ENCODE peak calls at places on chromosomes 4 and X, in four cellular contexts. F, P, C and E are unnamed samples.

GRCh38 chr4:51843309-51844156 is 580 bp downstream of the DCUN1D4 start:
- DNase-seq in F (peak), P (peak), C (no peak), E (peak)

GRCh38 chr4:88803600-88804096 is 106.0 kb upstream of the NAP1L5 start:
- DNase-seq in F (no peak), P (no peak), C (no peak), E (no peak)

GRCh38 chrX:43679058-43679457 is 23.0 kb downstream of the MAOA start:
- DNase-seq in F (no peak), P (no peak), C (no peak), E (no peak)

GRCh38 chrX:77694491-77694890 is 91.5 kb downstream of the ATRX start:
- DNase-seq in F (no peak), P (no peak), C (no peak), E (no peak)

GRCh38 chr4:147367841-147368385 is 113.0 kb upstream of the EDNRA start:
- DNase-seq in F (no peak), P (no peak), C (no peak), E (no peak)

GRCh38 chr4:102333792-102334191 is 11.5 kb downstream of the SLC39A8 start:
- DNase-seq in F (no peak), P (no peak), C (no peak), E (no peak)

GRCh38 chr4:48112017-48112667 is 21.9 kb downstream of the TXK start:
- DNase-seq in F (no peak), P (no peak), C (no peak), E (no peak)

GRCh38 chr4:82900016-82900334 is 560 bp upstream of the THAP9 start:
- DNase-seq in F (no peak), P (no peak), C (no peak), E (no peak)

GRCh38 chrX:42466706-42467105 is 311.3 kb downstream of the PPP1R2C start:
- DNase-seq in F (no peak), P (no peak), C (no peak), E (no peak)

GRCh38 chr4:121794505-121795192 is 6.5 kb upstream of the EXOSC9 start:
- DNase-seq in F (no peak), P (no peak), C (no peak), E (no peak)

GRCh38 chr4:39151120-39151713 is 31.1 kb upstream of the WDR19 start:
- DNase-seq in F (no peak), P (no peak), C (no peak), E (no peak)

GRCh38 chrX:142043196-142043595 is 139.5 kb downstream of the MAGEC1 start:
- DNase-seq in F (no peak), P (no peak), C (no peak), E (no peak)

GRCh38 chrX:29528281-29528680 is 687.1 kb upstream of the MAGEB2 start:
- DNase-seq in F (no peak), P (no peak), C (no peak), E (no peak)

GRCh38 chr4:8506006-8506372 is 65.4 kb downstream of the TRMT44 start:
- DNase-seq in F (no peak), P (no peak), C (no peak), E (no peak)

GRCh38 chr4:76802546-76803021 is 95.4 kb downstream of the SOWAHB start:
- DNase-seq in F (no peak), P (no peak), C (peak), E (peak)

GRCh38 chr4:20086067-20086466 is 165.6 kb upstream of the SLIT2 start:
- DNase-seq in F (no peak), P (no peak), C (no peak), E (no peak)

GRCh38 chr4:165537028-165537648 is 158.3 kb downstream of the CPE start:
- DNase-seq in F (peak), P (no peak), C (no peak), E (peak)

GRCh38 chrX:139559383-139560042 is 29.0 kb downstream of the F9 start:
- DNase-seq in F (peak), P (no peak), C (peak), E (peak)

GRCh38 chr4:69957209-69957608 is 8.3 kb downstream of the CSN2 start:
- DNase-seq in F (no peak), P (no peak), C (peak), E (no peak)

GRCh38 chrX:123422875-123423274 is 238.8 kb downstream of the GRIA3 start:
- DNase-seq in F (peak), P (no peak), C (no peak), E (peak)

GRCh38 chr4:1218892-1219552 is 29.9 kb downstream of the CTBP1 start:
- DNase-seq in F (no peak), P (no peak), C (no peak), E (no peak)

DNA sequence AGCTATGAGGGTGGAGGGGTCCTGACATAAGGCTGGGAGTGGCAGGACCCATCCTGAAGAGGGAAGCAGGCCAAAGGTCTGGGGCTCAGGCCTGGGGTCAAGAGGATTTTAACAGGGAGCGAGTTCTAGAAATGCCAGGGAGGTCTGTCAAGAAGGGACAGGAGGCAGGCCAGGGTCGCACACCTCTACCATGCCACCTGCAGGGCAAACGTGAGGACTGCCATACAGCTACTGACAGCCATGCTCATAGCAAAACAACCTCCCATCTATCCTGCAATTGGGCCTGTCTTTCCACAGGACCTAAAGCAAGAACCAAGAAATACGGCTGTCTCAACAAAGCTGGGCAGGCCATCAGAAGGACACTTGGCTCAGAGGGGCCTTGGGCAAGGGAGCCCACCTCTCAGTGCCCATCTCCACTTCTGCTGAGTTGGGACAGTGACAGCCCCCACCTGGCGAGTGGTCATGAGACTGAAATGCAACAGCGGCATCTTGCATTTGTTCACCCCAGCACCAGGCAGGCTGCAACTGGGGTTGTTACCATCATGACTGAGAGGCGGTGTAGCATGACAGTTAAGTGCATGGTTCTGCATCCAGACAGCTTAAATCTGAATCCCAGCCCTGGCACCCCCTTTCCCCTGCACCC is 92.7 kb downstream of the WFS1 start:
- DNase-seq in F (no peak), P (no peak), C (no peak), E (no peak)
- TF ChIP-seq CTCF in F (no peak), P (no peak), C (peak), E (no peak)

GRCh38 chr4:5387457-5387856 is 320.9 kb downstream of the EVC2 start:
- DNase-seq in F (no peak), P (no peak), C (no peak), E (no peak)
- TF ChIP-seq CTCF in F (no peak), P (no peak), C (peak), E (no peak)

GRCh38 chrX:49177338-49177833 is 5.7 kb downstream of the PLP2 start:
- DNase-seq in F (no peak), P (no peak), C (no peak), E (no peak)
- TF ChIP-seq CTCF in F (no peak), P (peak), C (peak), E (no peak)

GRCh38 chr4:141896687-141897086 is 260.3 kb downstream of the IL15 start:
- DNase-seq in F (no peak), P (no peak), C (no peak), E (no peak)

GRCh38 chr4:141898336-141898735 is 262.0 kb downstream of the IL15 start:
- DNase-seq in F (no peak), P (no peak), C (no peak), E (no peak)

GRCh38 chr4:141899541-141899940 is 263.2 kb downstream of the IL15 start:
- DNase-seq in F (no peak), P (no peak), C (no peak), E (no peak)

GRCh38 chr4:141899103-141899502 is 262.7 kb downstream of the IL15 start:
- DNase-seq in F (no peak), P (no peak), C (no peak), E (no peak)

DNA sequence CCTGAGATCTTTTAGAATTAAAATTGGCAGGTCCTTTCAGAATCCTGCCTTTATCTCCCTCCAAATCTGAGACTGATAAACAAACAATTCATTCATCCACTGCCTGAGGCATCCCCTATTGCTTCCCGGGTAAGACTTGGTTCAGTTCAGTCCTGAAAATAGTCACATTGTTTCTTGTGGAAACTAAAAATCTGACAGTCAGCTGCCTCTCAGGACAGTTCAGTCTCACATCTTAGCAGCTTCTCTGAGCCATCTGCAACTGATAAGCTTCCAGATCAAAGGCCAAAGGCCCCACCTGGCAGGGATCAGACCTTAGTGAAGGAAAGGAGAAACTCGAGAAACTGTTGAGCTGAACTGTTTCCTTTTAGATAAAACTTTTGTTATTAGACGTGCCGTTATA is 264.5 kb downstream of the IL15 start:
- DNase-seq in F (no peak), P (no peak), C (no peak), E (no peak)
- TF ChIP-seq CTCF in F (no peak), P (no peak), C (no peak), E (no peak)

DNA sequence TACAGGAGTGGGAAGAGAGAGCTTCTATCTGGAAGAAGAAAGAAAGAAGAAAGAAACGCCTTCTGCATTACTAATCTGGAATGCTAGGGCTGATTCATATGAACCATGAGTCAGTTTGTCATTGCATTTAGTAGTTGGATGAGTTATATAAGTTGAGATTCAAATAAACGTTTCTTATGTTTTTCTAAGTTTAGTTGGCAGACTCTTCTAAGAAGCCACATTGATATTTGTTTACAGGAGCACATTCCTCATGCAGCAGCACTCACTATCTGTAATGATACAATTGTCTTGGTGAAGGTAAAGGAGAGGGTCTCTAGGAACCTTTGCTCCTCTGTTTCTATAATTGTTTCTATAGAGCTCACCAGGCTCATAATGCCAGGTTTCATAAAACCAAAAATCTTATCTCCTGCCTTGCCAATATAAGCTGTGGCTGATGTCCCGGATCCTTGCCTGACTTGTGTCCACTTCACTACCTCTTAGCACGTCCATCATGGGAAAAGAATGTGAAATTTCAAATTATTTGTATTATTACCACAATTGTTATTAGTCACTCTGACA is 39.5 kb downstream of the HOPX start:
- DNase-seq in F (no peak), P (no peak), C (no peak), E (no peak)
- TF ChIP-seq CTCF in F (no peak), P (no peak), C (no peak), E (no peak)